ENCODE peak calls at places on chromosomes 1 and 21, in four cellular contexts. One of them, this sample, is unnamed.

GRCh38 chr21:38925923-38926322 is 120.2 kb downstream of the ETS2 start:
- DNase-seq in neuronal stem cell: no peak
- DNase-seq in H9: no peak
- DNase-seq in IMR-90: peak
- DNase-seq in this sample: peak

GRCh38 chr1:181386340-181386739 is 97.0 kb upstream of the CACNA1E start:
- DNase-seq in IMR-90: no peak
- DNase-seq in H9: no peak
- DNase-seq in neuronal stem cell: no peak
- DNase-seq in this sample: no peak

GRCh38 chr1:111756124-111756513 is 418 bp downstream of the DDX20 start:
- DNase-seq in neuronal stem cell: no peak
- DNase-seq in H9: no peak
- DNase-seq in IMR-90: no peak
- DNase-seq in this sample: no peak

GRCh38 chr1:222792744-222793143 is 22.1 kb upstream of the DISP1 start:
- DNase-seq in neuronal stem cell: no peak
- DNase-seq in IMR-90: peak
- DNase-seq in H9: no peak
- DNase-seq in this sample: peak

GRCh38 chr1:109503935-109504334 is 5.6 kb downstream of the AMIGO1 start:
- DNase-seq in IMR-90: no peak
- DNase-seq in H9: no peak
- DNase-seq in neuronal stem cell: no peak
- DNase-seq in this sample: no peak

GRCh38 chr1:192225713-192226112 is 67.5 kb downstream of the RGS18 start:
- DNase-seq in neuronal stem cell: no peak
- DNase-seq in H9: no peak
- DNase-seq in IMR-90: peak
- DNase-seq in this sample: peak

GRCh38 chr1:198264271-198264670 is 107.5 kb downstream of the NEK7 start:
- DNase-seq in neuronal stem cell: no peak
- DNase-seq in H9: no peak
- DNase-seq in IMR-90: no peak
- DNase-seq in this sample: peak

GRCh38 chr1:218361298-218362065 is 16.3 kb downstream of the TGFB2 start:
- DNase-seq in IMR-90: peak
- DNase-seq in H9: no peak
- DNase-seq in neuronal stem cell: no peak
- DNase-seq in this sample: peak

GRCh38 chr1:23188434-23188884 is 19.8 kb upstream of the LUZP1 start:
- DNase-seq in IMR-90: no peak
- DNase-seq in H9: no peak
- DNase-seq in neuronal stem cell: no peak
- DNase-seq in this sample: no peak

GRCh38 chr1:92298573-92299476 is at the start of the genes GLMN and RPAP2:
- DNase-seq in H9: peak
- DNase-seq in IMR-90: peak
- DNase-seq in neuronal stem cell: peak
- DNase-seq in this sample: peak

GRCh38 chr1:177209357-177209756 is 38.6 kb downstream of the BRINP2 start:
- DNase-seq in H9: no peak
- DNase-seq in neuronal stem cell: no peak
- DNase-seq in IMR-90: peak
- DNase-seq in this sample: peak

GRCh38 chr1:33684346-33685122 is 179.3 kb upstream of the HMGB4 start:
- DNase-seq in H9: no peak
- DNase-seq in IMR-90: no peak
- DNase-seq in neuronal stem cell: no peak
- DNase-seq in this sample: no peak

GRCh38 chr1:198125995-198126758 is 30.6 kb upstream of the NEK7 start:
- DNase-seq in H9: no peak
- DNase-seq in neuronal stem cell: no peak
- DNase-seq in IMR-90: peak
- DNase-seq in this sample: peak

GRCh38 chr1:61839702-61840101 is 97.4 kb downstream of the PATJ start:
- DNase-seq in IMR-90: peak
- DNase-seq in H9: no peak
- DNase-seq in neuronal stem cell: no peak
- DNase-seq in this sample: peak

GRCh38 chr1:68178821-68179490 is 53.4 kb downstream of the WLS start:
- DNase-seq in neuronal stem cell: no peak
- DNase-seq in H9: no peak
- DNase-seq in IMR-90: peak
- DNase-seq in this sample: peak

GRCh38 chr21:40049031-40049958 is 182.1 kb downstream of the PCP4 start:
- DNase-seq in H9: no peak
- DNase-seq in IMR-90: peak
- DNase-seq in neuronal stem cell: no peak
- DNase-seq in this sample: no peak

GRCh38 chr1:6519935-6520621 is 28.6 kb upstream of the PLEKHG5 start:
- DNase-seq in IMR-90: peak
- DNase-seq in neuronal stem cell: peak
- DNase-seq in H9: peak
- DNase-seq in this sample: peak

GRCh38 chr1:81158592-81158991 is 642.1 kb upstream of the ADGRL2 start:
- DNase-seq in H9: no peak
- DNase-seq in IMR-90: peak
- DNase-seq in neuronal stem cell: no peak
- DNase-seq in this sample: peak

GRCh38 chr21:21262048-21262447 is 263.8 kb downstream of the NCAM2 start:
- DNase-seq in IMR-90: no peak
- DNase-seq in neuronal stem cell: no peak
- DNase-seq in H9: no peak
- DNase-seq in this sample: no peak

GRCh38 chr1:83929184-83929583 is 69.7 kb downstream of the TTLL7 start:
- DNase-seq in IMR-90: peak
- DNase-seq in neuronal stem cell: no peak
- DNase-seq in H9: no peak
- DNase-seq in this sample: peak

GRCh38 chr21:42433946-42434551 is 30.3 kb downstream of the UBASH3A start:
- DNase-seq in neuronal stem cell: no peak
- DNase-seq in H9: no peak
- DNase-seq in IMR-90: no peak
- DNase-seq in this sample: no peak

GRCh38 chr1:60866251-60866650 is 216.1 kb upstream of the NFIA start:
- DNase-seq in H9: no peak
- DNase-seq in neuronal stem cell: no peak
- DNase-seq in IMR-90: no peak
- DNase-seq in this sample: no peak

GRCh38 chr1:13901041-13901440 is 201.1 kb downstream of the PRDM2 start:
- DNase-seq in IMR-90: no peak
- DNase-seq in neuronal stem cell: no peak
- DNase-seq in H9: no peak
- DNase-seq in this sample: no peak
- H2AFZ ChIP-seq in IMR-90: no peak
- H2AFZ ChIP-seq in neuronal stem cell: no peak
- H2AFZ ChIP-seq in H9: no peak
- H2AFZ ChIP-seq in this sample: no peak

DNA sequence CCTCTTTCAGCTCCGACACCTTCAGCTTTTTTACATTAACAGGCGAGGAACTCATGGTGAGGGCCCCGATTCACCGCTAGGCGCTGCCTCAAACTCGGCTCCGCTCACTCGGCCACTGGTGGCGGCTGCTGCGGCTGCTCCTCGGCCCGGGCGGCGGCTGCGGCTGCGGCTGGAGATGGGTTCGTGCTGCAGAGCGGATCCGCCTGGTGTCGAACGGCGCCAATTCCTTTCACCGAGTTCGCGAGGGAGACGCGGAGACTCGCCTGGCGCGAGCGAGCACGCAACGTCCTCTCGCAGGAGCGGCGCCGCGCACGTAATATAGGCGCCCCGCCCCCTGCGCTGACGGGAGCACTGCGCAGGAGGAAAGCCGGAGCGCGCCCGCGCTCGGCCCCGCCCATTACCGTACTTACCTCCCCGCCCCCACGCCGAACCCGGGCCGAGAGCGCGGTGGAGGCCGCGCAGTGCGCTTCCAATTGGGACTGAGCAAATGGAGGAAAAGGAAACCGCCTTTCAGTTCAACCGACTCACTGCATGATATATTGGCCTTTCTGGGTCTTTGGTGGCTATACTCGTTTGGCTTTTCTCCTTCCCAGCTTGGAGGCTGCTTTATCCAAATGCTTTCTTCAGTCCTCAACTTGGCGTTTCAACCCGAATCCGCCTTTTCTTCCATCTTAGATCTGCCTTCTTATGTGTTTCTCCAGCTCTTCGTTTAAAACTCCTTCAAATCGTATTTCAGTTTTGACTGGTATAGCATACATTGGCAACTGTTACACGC is at the start of gene HNRNPU:
- DNase-seq in H9: peak
- DNase-seq in neuronal stem cell: peak
- DNase-seq in IMR-90: peak
- DNase-seq in this sample: peak
- H2BK120ac ChIP-seq in H9: peak
- H2BK120ac ChIP-seq in neuronal stem cell: peak
- H2BK120ac ChIP-seq in IMR-90: peak
- H2BK120ac ChIP-seq in this sample: peak

DNA sequence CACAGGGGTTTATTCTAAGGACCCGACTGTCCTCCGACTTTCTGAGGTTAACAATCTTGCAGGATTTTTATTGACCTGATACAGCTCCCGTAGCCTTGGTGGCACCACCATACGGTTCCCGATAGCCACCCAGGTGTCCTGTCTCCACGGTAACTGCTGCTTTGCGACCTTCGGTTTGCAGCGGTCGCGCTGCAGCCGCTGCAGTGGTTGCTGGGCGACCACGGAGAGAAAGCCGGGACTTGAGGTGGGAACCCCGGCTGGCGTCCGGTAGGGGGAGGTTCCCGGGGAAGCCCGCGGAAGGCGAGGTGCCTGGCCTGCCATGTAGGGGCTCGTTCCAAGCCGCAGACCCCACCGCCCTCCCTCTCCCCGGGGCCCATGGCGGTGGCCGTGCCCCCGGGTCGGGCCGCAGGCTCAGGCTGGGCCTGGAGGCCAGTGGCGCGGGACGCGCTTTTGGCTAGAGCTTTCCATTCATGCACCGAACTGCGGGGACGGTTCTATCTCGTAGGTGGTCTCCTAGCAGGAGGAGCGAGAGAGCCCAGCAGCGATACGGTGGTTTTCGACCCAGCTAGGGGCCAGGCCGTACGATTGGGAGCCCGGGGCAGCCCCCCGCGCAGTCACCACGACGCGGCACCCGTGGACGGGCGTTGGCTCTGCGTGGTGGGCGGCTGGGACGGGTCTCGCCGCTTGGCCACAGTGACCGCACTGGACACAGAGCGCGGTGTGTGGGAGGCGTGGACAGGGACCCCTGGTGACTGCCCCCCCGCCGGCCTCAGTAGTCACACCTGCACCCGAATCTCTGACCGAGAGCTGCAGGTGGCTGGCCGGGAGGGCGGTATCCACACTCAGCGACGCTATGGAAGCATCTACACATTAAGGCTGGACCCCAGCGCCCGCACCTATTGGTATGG is at the start of gene KLHDC9:
- DNase-seq in neuronal stem cell: peak
- DNase-seq in H9: peak
- DNase-seq in IMR-90: peak
- DNase-seq in this sample: peak
- H2AFZ ChIP-seq in neuronal stem cell: peak
- H2AFZ ChIP-seq in H9: peak
- H2AFZ ChIP-seq in IMR-90: peak
- H2AFZ ChIP-seq in this sample: peak

DNA sequence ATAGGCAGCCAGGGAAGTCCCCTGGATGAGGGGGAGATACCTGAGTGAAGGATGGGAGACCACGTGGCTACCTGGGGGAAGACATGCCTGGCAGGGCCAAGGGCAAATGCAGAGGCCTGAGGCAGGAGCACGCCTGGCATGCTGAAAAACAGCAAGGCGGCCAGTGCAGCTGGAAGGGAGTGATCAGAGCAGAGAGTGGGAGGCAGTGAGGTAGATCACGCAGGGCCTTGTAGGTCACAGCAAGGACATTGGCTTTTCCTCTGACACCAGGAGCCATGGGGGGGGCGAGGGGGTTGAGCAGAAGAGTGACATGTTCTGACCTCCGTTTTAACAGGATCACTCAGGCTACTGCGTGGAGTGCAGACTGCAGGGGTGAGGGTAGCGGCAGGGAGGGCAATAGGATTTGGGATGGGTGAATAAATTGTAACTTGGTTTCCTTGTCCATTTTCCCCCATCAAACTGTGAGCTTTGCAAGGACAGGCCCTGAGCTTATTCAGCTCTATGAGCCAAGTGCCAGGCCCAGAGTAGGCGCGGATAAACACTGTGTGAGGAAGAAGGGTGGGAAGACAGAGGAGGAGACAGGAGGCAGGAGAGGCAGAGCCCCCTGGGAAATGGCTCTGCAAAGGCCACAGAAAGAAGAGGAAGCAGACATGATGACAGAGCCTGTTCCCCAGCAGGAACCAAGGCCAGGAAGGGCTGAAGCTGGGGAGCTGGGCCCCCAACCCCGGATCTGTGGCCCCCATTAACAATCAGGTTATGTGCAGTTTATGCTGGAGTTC is 16.7 kb downstream of the IFI6 start:
- DNase-seq in IMR-90: no peak
- DNase-seq in neuronal stem cell: no peak
- DNase-seq in H9: peak
- DNase-seq in this sample: no peak
- H2BK120ac ChIP-seq in IMR-90: no peak
- H2BK120ac ChIP-seq in neuronal stem cell: no peak
- H2BK120ac ChIP-seq in H9: no peak
- H2BK120ac ChIP-seq in this sample: no peak

DNA sequence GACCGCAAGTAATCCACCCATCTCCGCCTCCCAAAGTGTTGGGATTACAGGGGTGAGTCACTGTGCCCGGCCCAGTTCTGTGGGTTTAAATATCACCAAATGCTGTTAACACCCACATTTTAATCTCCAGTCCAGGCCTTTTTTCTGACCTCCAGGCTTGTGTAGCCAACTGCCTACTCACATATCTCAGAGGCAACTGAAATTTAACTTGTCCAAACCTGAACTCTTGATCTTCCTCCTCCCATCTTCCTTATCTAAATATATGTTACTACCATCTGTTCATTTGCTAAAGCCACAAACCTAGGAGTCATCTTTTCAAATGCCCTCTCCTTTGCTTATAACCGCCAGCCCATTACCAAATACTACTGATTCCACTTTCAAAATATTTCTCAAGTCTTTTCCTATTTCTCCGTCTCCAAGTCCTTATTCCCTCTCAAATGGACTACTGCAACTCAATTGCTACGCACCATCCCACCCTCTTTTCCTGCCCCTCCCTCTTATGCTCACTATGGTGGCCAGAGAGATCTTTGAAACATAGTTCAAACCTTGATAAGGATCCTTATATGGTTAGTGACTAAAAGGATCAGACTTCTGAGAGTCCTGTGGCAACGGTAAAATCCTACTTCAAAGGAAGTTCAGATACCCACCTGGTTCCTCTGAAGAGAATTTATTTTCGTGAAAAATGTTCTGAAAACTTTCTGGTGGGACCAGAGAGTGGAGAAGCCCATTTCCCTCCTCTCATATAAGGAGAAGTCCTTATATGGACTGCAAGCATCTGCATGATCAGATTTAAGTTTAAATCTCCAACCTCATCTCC is 78.5 kb upstream of the CDC42BPA start:
- DNase-seq in neuronal stem cell: no peak
- DNase-seq in H9: no peak
- DNase-seq in IMR-90: no peak
- DNase-seq in this sample: no peak
- H2AFZ ChIP-seq in neuronal stem cell: no peak
- H2AFZ ChIP-seq in H9: peak
- H2AFZ ChIP-seq in IMR-90: no peak
- H2AFZ ChIP-seq in this sample: no peak

GRCh38 chr1:229227298-229227919 is 43.5 kb upstream of the RAB4A start:
- DNase-seq in neuronal stem cell: peak
- DNase-seq in H9: peak
- DNase-seq in IMR-90: peak
- DNase-seq in this sample: peak
- H2BK120ac ChIP-seq in neuronal stem cell: no peak
- H2BK120ac ChIP-seq in H9: no peak
- H2BK120ac ChIP-seq in IMR-90: no peak
- H2BK120ac ChIP-seq in this sample: no peak

GRCh38 chr1:245179706-245180105 is 24.9 kb downstream of the KIF26B start:
- DNase-seq in IMR-90: no peak
- DNase-seq in H9: no peak
- DNase-seq in neuronal stem cell: no peak
- DNase-seq in this sample: no peak
- H2AFZ ChIP-seq in IMR-90: no peak
- H2AFZ ChIP-seq in H9: no peak
- H2AFZ ChIP-seq in neuronal stem cell: no peak
- H2AFZ ChIP-seq in this sample: no peak

This sample was measured in mesenchymal stem cell.